ENCODE peak calls at places on chromosomes 13 and 19, in eight cellular contexts. One of them, this sample, is unnamed.

GRCh38 chr13:92312823-92313222 is 913.8 kb upstream of the GPC6 start:
- DNase-seq in astrocyte of the cerebellum: no peak
- DNase-seq in Calu3: no peak
- DNase-seq in KBM-7: no peak
- DNase-seq in hippocampal formation: no peak
- DNase-seq in stimulated activated CD4-positive, alpha-beta T cell treated with anti-CD3 and anti-CD28 coated beads, Interleukin-12 subunit alpha, Interleukin-12 subunit beta, amount 100 ng/mL, for 48 hours: no peak
- DNase-seq in fibroblast of mammary gland: no peak
- DNase-seq in GM23338: no peak
- DNase-seq in this sample: no peak

GRCh38 chr19:34972163-34972705 is 8.2 kb upstream of the ZNF792 start:
- DNase-seq in astrocyte of the cerebellum: no peak
- DNase-seq in Calu3: no peak
- DNase-seq in KBM-7: no peak
- DNase-seq in hippocampal formation: no peak
- DNase-seq in stimulated activated CD4-positive, alpha-beta T cell treated with anti-CD3 and anti-CD28 coated beads, Interleukin-12 subunit alpha, Interleukin-12 subunit beta, amount 100 ng/mL, for 48 hours: no peak
- DNase-seq in fibroblast of mammary gland: no peak
- DNase-seq in GM23338: no peak
- DNase-seq in this sample: no peak

GRCh38 chr19:10920288-10920655 is 8.2 kb downstream of the YIPF2 start:
- DNase-seq in astrocyte of the cerebellum: no peak
- DNase-seq in Calu3: no peak
- DNase-seq in KBM-7: no peak
- DNase-seq in hippocampal formation: no peak
- DNase-seq in stimulated activated CD4-positive, alpha-beta T cell treated with anti-CD3 and anti-CD28 coated beads, Interleukin-12 subunit alpha, Interleukin-12 subunit beta, amount 100 ng/mL, for 48 hours: no peak
- DNase-seq in fibroblast of mammary gland: no peak
- DNase-seq in GM23338: no peak
- DNase-seq in this sample: peak

GRCh38 chr13:111901301-111901905 is 165.5 kb upstream of the SOX1 start:
- DNase-seq in astrocyte of the cerebellum: no peak
- DNase-seq in Calu3: no peak
- DNase-seq in KBM-7: no peak
- DNase-seq in hippocampal formation: no peak
- DNase-seq in stimulated activated CD4-positive, alpha-beta T cell treated with anti-CD3 and anti-CD28 coated beads, Interleukin-12 subunit alpha, Interleukin-12 subunit beta, amount 100 ng/mL, for 48 hours: no peak
- DNase-seq in fibroblast of mammary gland: no peak
- DNase-seq in GM23338: no peak
- DNase-seq in this sample: no peak

GRCh38 chr13:37479901-37480300 is 118.7 kb downstream of the POSTN start:
- DNase-seq in astrocyte of the cerebellum: no peak
- DNase-seq in Calu3: no peak
- DNase-seq in KBM-7: no peak
- DNase-seq in hippocampal formation: no peak
- DNase-seq in stimulated activated CD4-positive, alpha-beta T cell treated with anti-CD3 and anti-CD28 coated beads, Interleukin-12 subunit alpha, Interleukin-12 subunit beta, amount 100 ng/mL, for 48 hours: no peak
- DNase-seq in fibroblast of mammary gland: no peak
- DNase-seq in GM23338: no peak
- DNase-seq in this sample: no peak

GRCh38 chr19:29260477-29261317 is 47.7 kb upstream of the UQCRFS1 start:
- DNase-seq in astrocyte of the cerebellum: no peak
- DNase-seq in Calu3: peak
- DNase-seq in KBM-7: peak
- DNase-seq in hippocampal formation: no peak
- DNase-seq in stimulated activated CD4-positive, alpha-beta T cell treated with anti-CD3 and anti-CD28 coated beads, Interleukin-12 subunit alpha, Interleukin-12 subunit beta, amount 100 ng/mL, for 48 hours: peak
- DNase-seq in fibroblast of mammary gland: peak
- DNase-seq in GM23338: peak
- DNase-seq in this sample: peak

GRCh38 chr13:42970824-42971669 is 21.0 kb downstream of the EPSTI1 start:
- DNase-seq in astrocyte of the cerebellum: peak
- DNase-seq in Calu3: peak
- DNase-seq in KBM-7: peak
- DNase-seq in hippocampal formation: no peak
- DNase-seq in stimulated activated CD4-positive, alpha-beta T cell treated with anti-CD3 and anti-CD28 coated beads, Interleukin-12 subunit alpha, Interleukin-12 subunit beta, amount 100 ng/mL, for 48 hours: peak
- DNase-seq in fibroblast of mammary gland: peak
- DNase-seq in GM23338: peak
- DNase-seq in this sample: peak

GRCh38 chr19:11963566-11964355 is 1.1 kb upstream of the ZNF763 start:
- DNase-seq in astrocyte of the cerebellum: no peak
- DNase-seq in Calu3: peak
- DNase-seq in KBM-7: peak
- DNase-seq in hippocampal formation: peak
- DNase-seq in stimulated activated CD4-positive, alpha-beta T cell treated with anti-CD3 and anti-CD28 coated beads, Interleukin-12 subunit alpha, Interleukin-12 subunit beta, amount 100 ng/mL, for 48 hours: peak
- DNase-seq in fibroblast of mammary gland: peak
- DNase-seq in GM23338: peak
- DNase-seq in this sample: peak

GRCh38 chr19:56477429-56478338 is 539 bp upstream of the ZNF667 start:
- DNase-seq in astrocyte of the cerebellum: peak
- DNase-seq in Calu3: no peak
- DNase-seq in KBM-7: no peak
- DNase-seq in hippocampal formation: peak
- DNase-seq in stimulated activated CD4-positive, alpha-beta T cell treated with anti-CD3 and anti-CD28 coated beads, Interleukin-12 subunit alpha, Interleukin-12 subunit beta, amount 100 ng/mL, for 48 hours: peak
- DNase-seq in fibroblast of mammary gland: peak
- DNase-seq in GM23338: peak
- DNase-seq in this sample: peak

GRCh38 chr13:95530178-95530577 is 22.3 kb upstream of the CLDN10 start:
- DNase-seq in astrocyte of the cerebellum: peak
- DNase-seq in Calu3: no peak
- DNase-seq in KBM-7: peak
- DNase-seq in hippocampal formation: no peak
- DNase-seq in stimulated activated CD4-positive, alpha-beta T cell treated with anti-CD3 and anti-CD28 coated beads, Interleukin-12 subunit alpha, Interleukin-12 subunit beta, amount 100 ng/mL, for 48 hours: no peak
- DNase-seq in fibroblast of mammary gland: peak
- DNase-seq in GM23338: no peak
- DNase-seq in this sample: no peak

GRCh38 chr13:46119883-46120614 is 15.2 kb upstream of the CPB2 start:
- DNase-seq in astrocyte of the cerebellum: peak
- DNase-seq in Calu3: peak
- DNase-seq in KBM-7: peak
- DNase-seq in hippocampal formation: no peak
- DNase-seq in stimulated activated CD4-positive, alpha-beta T cell treated with anti-CD3 and anti-CD28 coated beads, Interleukin-12 subunit alpha, Interleukin-12 subunit beta, amount 100 ng/mL, for 48 hours: no peak
- DNase-seq in fibroblast of mammary gland: peak
- DNase-seq in GM23338: no peak
- DNase-seq in this sample: peak

GRCh38 chr19:5128251-5128931 is 159.5 kb downstream of the KDM4B start:
- DNase-seq in astrocyte of the cerebellum: no peak
- DNase-seq in Calu3: no peak
- DNase-seq in KBM-7: no peak
- DNase-seq in hippocampal formation: no peak
- DNase-seq in stimulated activated CD4-positive, alpha-beta T cell treated with anti-CD3 and anti-CD28 coated beads, Interleukin-12 subunit alpha, Interleukin-12 subunit beta, amount 100 ng/mL, for 48 hours: no peak
- DNase-seq in fibroblast of mammary gland: peak
- DNase-seq in GM23338: peak
- DNase-seq in this sample: peak

GRCh38 chr19:17794731-17795494 is at the start of gene B3GNT3:
- DNase-seq in astrocyte of the cerebellum: no peak
- DNase-seq in Calu3: peak
- DNase-seq in KBM-7: no peak
- DNase-seq in hippocampal formation: no peak
- DNase-seq in stimulated activated CD4-positive, alpha-beta T cell treated with anti-CD3 and anti-CD28 coated beads, Interleukin-12 subunit alpha, Interleukin-12 subunit beta, amount 100 ng/mL, for 48 hours: no peak
- DNase-seq in fibroblast of mammary gland: no peak
- DNase-seq in GM23338: peak
- DNase-seq in this sample: no peak

GRCh38 chr19:58277748-58278147 is 1.0 kb upstream of the ZNF8 start:
- DNase-seq in astrocyte of the cerebellum: no peak
- DNase-seq in Calu3: no peak
- DNase-seq in KBM-7: no peak
- DNase-seq in hippocampal formation: no peak
- DNase-seq in stimulated activated CD4-positive, alpha-beta T cell treated with anti-CD3 and anti-CD28 coated beads, Interleukin-12 subunit alpha, Interleukin-12 subunit beta, amount 100 ng/mL, for 48 hours: no peak
- DNase-seq in fibroblast of mammary gland: no peak
- DNase-seq in GM23338: no peak
- DNase-seq in this sample: peak

GRCh38 chr19:31698352-31698751 is 349.1 kb upstream of the TSHZ3 start:
- DNase-seq in astrocyte of the cerebellum: no peak
- DNase-seq in Calu3: no peak
- DNase-seq in KBM-7: no peak
- DNase-seq in hippocampal formation: no peak
- DNase-seq in stimulated activated CD4-positive, alpha-beta T cell treated with anti-CD3 and anti-CD28 coated beads, Interleukin-12 subunit alpha, Interleukin-12 subunit beta, amount 100 ng/mL, for 48 hours: no peak
- DNase-seq in fibroblast of mammary gland: no peak
- DNase-seq in GM23338: no peak
- DNase-seq in this sample: no peak

GRCh38 chr13:113585828-113586355 is 1.3 kb downstream of the TFDP1 start:
- DNase-seq in astrocyte of the cerebellum: no peak
- DNase-seq in Calu3: no peak
- DNase-seq in KBM-7: no peak
- DNase-seq in hippocampal formation: no peak
- DNase-seq in stimulated activated CD4-positive, alpha-beta T cell treated with anti-CD3 and anti-CD28 coated beads, Interleukin-12 subunit alpha, Interleukin-12 subunit beta, amount 100 ng/mL, for 48 hours: no peak
- DNase-seq in fibroblast of mammary gland: no peak
- DNase-seq in GM23338: no peak
- DNase-seq in this sample: peak

GRCh38 chr13:52711277-52711676 is 28.3 kb downstream of the CNMD start:
- DNase-seq in astrocyte of the cerebellum: no peak
- DNase-seq in Calu3: no peak
- DNase-seq in KBM-7: no peak
- DNase-seq in hippocampal formation: no peak
- DNase-seq in stimulated activated CD4-positive, alpha-beta T cell treated with anti-CD3 and anti-CD28 coated beads, Interleukin-12 subunit alpha, Interleukin-12 subunit beta, amount 100 ng/mL, for 48 hours: no peak
- DNase-seq in fibroblast of mammary gland: no peak
- DNase-seq in GM23338: peak
- DNase-seq in this sample: no peak

GRCh38 chr19:11435833-11436313 is 438 bp downstream of the PRKCSH start:
- DNase-seq in astrocyte of the cerebellum: no peak
- DNase-seq in Calu3: peak
- DNase-seq in KBM-7: no peak
- DNase-seq in hippocampal formation: no peak
- DNase-seq in stimulated activated CD4-positive, alpha-beta T cell treated with anti-CD3 and anti-CD28 coated beads, Interleukin-12 subunit alpha, Interleukin-12 subunit beta, amount 100 ng/mL, for 48 hours: no peak
- DNase-seq in fibroblast of mammary gland: peak
- DNase-seq in GM23338: peak
- DNase-seq in this sample: no peak

GRCh38 chr13:113491418-113491883 is 940 bp upstream of the DCUN1D2 start:
- DNase-seq in astrocyte of the cerebellum: no peak
- DNase-seq in Calu3: no peak
- DNase-seq in KBM-7: peak
- DNase-seq in hippocampal formation: no peak
- DNase-seq in stimulated activated CD4-positive, alpha-beta T cell treated with anti-CD3 and anti-CD28 coated beads, Interleukin-12 subunit alpha, Interleukin-12 subunit beta, amount 100 ng/mL, for 48 hours: no peak
- DNase-seq in fibroblast of mammary gland: peak
- DNase-seq in GM23338: peak
- DNase-seq in this sample: peak

GRCh38 chr13:67145950-67146349 is 84.2 kb downstream of the PCDH9 start:
- DNase-seq in astrocyte of the cerebellum: no peak
- DNase-seq in Calu3: no peak
- DNase-seq in KBM-7: no peak
- DNase-seq in hippocampal formation: no peak
- DNase-seq in stimulated activated CD4-positive, alpha-beta T cell treated with anti-CD3 and anti-CD28 coated beads, Interleukin-12 subunit alpha, Interleukin-12 subunit beta, amount 100 ng/mL, for 48 hours: no peak
- DNase-seq in fibroblast of mammary gland: no peak
- DNase-seq in GM23338: no peak
- DNase-seq in this sample: no peak

GRCh38 chr13:81639984-81640582 is 1299.2 kb upstream of the SPRY2 start:
- DNase-seq in astrocyte of the cerebellum: no peak
- DNase-seq in Calu3: peak
- DNase-seq in KBM-7: peak
- DNase-seq in hippocampal formation: no peak
- DNase-seq in stimulated activated CD4-positive, alpha-beta T cell treated with anti-CD3 and anti-CD28 coated beads, Interleukin-12 subunit alpha, Interleukin-12 subunit beta, amount 100 ng/mL, for 48 hours: no peak
- DNase-seq in fibroblast of mammary gland: no peak
- DNase-seq in GM23338: peak
- DNase-seq in this sample: no peak

GRCh38 chr19:32253683-32254020 is 91.8 kb upstream of the ZNF507 start:
- DNase-seq in astrocyte of the cerebellum: no peak
- DNase-seq in Calu3: no peak
- DNase-seq in KBM-7: no peak
- DNase-seq in hippocampal formation: no peak
- DNase-seq in stimulated activated CD4-positive, alpha-beta T cell treated with anti-CD3 and anti-CD28 coated beads, Interleukin-12 subunit alpha, Interleukin-12 subunit beta, amount 100 ng/mL, for 48 hours: no peak
- DNase-seq in fibroblast of mammary gland: no peak
- DNase-seq in GM23338: no peak
- DNase-seq in this sample: no peak

GRCh38 chr13:106851251-106851650 is 283.3 kb upstream of the ARGLU1 start:
- DNase-seq in astrocyte of the cerebellum: no peak
- DNase-seq in Calu3: no peak
- DNase-seq in KBM-7: no peak
- DNase-seq in hippocampal formation: no peak
- DNase-seq in stimulated activated CD4-positive, alpha-beta T cell treated with anti-CD3 and anti-CD28 coated beads, Interleukin-12 subunit alpha, Interleukin-12 subunit beta, amount 100 ng/mL, for 48 hours: no peak
- DNase-seq in fibroblast of mammary gland: peak
- DNase-seq in GM23338: no peak
- DNase-seq in this sample: no peak

GRCh38 chr19:45464861-45465427 is 2.9 kb upstream of the FOSB start:
- DNase-seq in astrocyte of the cerebellum: no peak
- DNase-seq in Calu3: no peak
- DNase-seq in KBM-7: no peak
- DNase-seq in hippocampal formation: no peak
- DNase-seq in stimulated activated CD4-positive, alpha-beta T cell treated with anti-CD3 and anti-CD28 coated beads, Interleukin-12 subunit alpha, Interleukin-12 subunit beta, amount 100 ng/mL, for 48 hours: no peak
- DNase-seq in fibroblast of mammary gland: no peak
- DNase-seq in GM23338: no peak
- DNase-seq in this sample: no peak

GRCh38 chr19:19822148-19822429 is 539 bp upstream of the ZNF506 start:
- DNase-seq in astrocyte of the cerebellum: no peak
- DNase-seq in Calu3: no peak
- DNase-seq in KBM-7: no peak
- DNase-seq in hippocampal formation: no peak
- DNase-seq in stimulated activated CD4-positive, alpha-beta T cell treated with anti-CD3 and anti-CD28 coated beads, Interleukin-12 subunit alpha, Interleukin-12 subunit beta, amount 100 ng/mL, for 48 hours: no peak
- DNase-seq in fibroblast of mammary gland: peak
- DNase-seq in GM23338: no peak
- DNase-seq in this sample: no peak

GRCh38 chr19:10861118-10861651 is 10.2 kb upstream of the CARM1 start:
- DNase-seq in astrocyte of the cerebellum: no peak
- DNase-seq in Calu3: peak
- DNase-seq in KBM-7: peak
- DNase-seq in hippocampal formation: no peak
- DNase-seq in stimulated activated CD4-positive, alpha-beta T cell treated with anti-CD3 and anti-CD28 coated beads, Interleukin-12 subunit alpha, Interleukin-12 subunit beta, amount 100 ng/mL, for 48 hours: no peak
- DNase-seq in fibroblast of mammary gland: no peak
- DNase-seq in GM23338: peak
- DNase-seq in this sample: peak